ENCODE peak calls at places on chromosomes 4 and X, in ten cellular contexts. X is RWPE1, P is smooth muscle cell of the brain vasculature, D is H9, T is amniotic epithelial cell, W is HFFc6, V is MM.1S, J is kidney epithelial cell, K is dermis blood vessel endothelial cell, C is NCI-H345. U is an unnamed sample.

GRCh38 chrX:19571708-19572107 is 56.4 kb upstream of the MAP3K15 start:
- DNase-seq in X (no peak), P (no peak), D (no peak), T (no peak), W (no peak), V (peak), J (no peak), K (no peak), C (no peak), U (no peak)

GRCh38 chr4:139735381-139736256 is 70.0 kb downstream of the MGST2 start:
- DNase-seq in X (no peak), P (no peak), D (peak), T (peak), W (no peak), V (no peak), J (no peak), K (peak), C (no peak), U (peak)

GRCh38 chr4:127486248-127486647 is 146.5 kb upstream of the INTU start:
- DNase-seq in X (no peak), P (no peak), D (no peak), T (no peak), W (no peak), V (no peak), J (no peak), K (no peak), C (no peak), U (no peak)

GRCh38 chrX:31099536-31100090 is 27.8 kb upstream of the FTHL17 start:
- DNase-seq in X (no peak), P (no peak), D (no peak), T (peak), W (no peak), V (no peak), J (no peak), K (peak), C (no peak), U (no peak)

GRCh38 chr4:132955146-132955545 is 193.9 kb upstream of the PCDH10 start:
- DNase-seq in X (no peak), P (no peak), D (no peak), T (no peak), W (no peak), V (no peak), J (no peak), K (no peak), C (no peak), U (no peak)

GRCh38 chrX:19625612-19626011 is 110.3 kb upstream of the MAP3K15 start:
- DNase-seq in X (peak), P (no peak), D (no peak), T (no peak), W (no peak), V (no peak), J (no peak), K (peak), C (no peak), U (no peak)

GRCh38 chr4:176030391-176030790 is 35.2 kb upstream of the WDR17 start:
- DNase-seq in X (no peak), P (no peak), D (no peak), T (no peak), W (no peak), V (no peak), J (no peak), K (no peak), C (no peak), U (no peak)

GRCh38 chr4:52861879-52862604 is at the start of gene RASL11B:
- DNase-seq in X (peak), P (peak), D (peak), T (peak), W (peak), V (peak), J (no peak), K (peak), C (peak), U (peak)

GRCh38 chr4:103199009-103199408 is 866 bp upstream of the CENPE start:
- DNase-seq in X (no peak), P (no peak), D (no peak), T (no peak), W (no peak), V (no peak), J (no peak), K (no peak), C (no peak), U (no peak)

GRCh38 chr4:38266616-38267015 is 306.4 kb downstream of the PTTG2 start:
- DNase-seq in X (no peak), P (no peak), D (no peak), T (no peak), W (peak), V (no peak), J (peak), K (peak), C (no peak), U (no peak)

GRCh38 chr4:118034061-118034785 is at the start of gene NDST3:
- DNase-seq in X (peak), P (peak), D (peak), T (peak), W (peak), V (peak), J (peak), K (peak), C (peak), U (peak)

GRCh38 chr4:17811078-17811603 is 362 bp downstream of the NCAPG start:
- DNase-seq in X (peak), P (no peak), D (no peak), T (no peak), W (no peak), V (peak), J (no peak), K (no peak), C (no peak), U (no peak)

GRCh38 chr4:103050736-103051436 is 25.7 kb downstream of the SLC9B2 start:
- DNase-seq in X (no peak), P (no peak), D (no peak), T (no peak), W (no peak), V (no peak), J (no peak), K (no peak), C (no peak), U (no peak)

GRCh38 chrX:69107231-69107739 is 58.0 kb downstream of the PJA1 start:
- DNase-seq in X (no peak), P (no peak), D (peak), T (peak), W (no peak), V (no peak), J (no peak), K (no peak), C (no peak), U (no peak)

GRCh38 chr4:139419388-139419914 is 34.5 kb upstream of the RAB33B start:
- DNase-seq in X (peak), P (no peak), D (no peak), T (peak), W (peak), V (peak), J (peak), K (peak), C (no peak), U (no peak)

GRCh38 chr4:100257567-100257966 is 67.3 kb upstream of the DDIT4L start:
- DNase-seq in X (no peak), P (no peak), D (peak), T (no peak), W (no peak), V (no peak), J (no peak), K (no peak), C (no peak), U (no peak)

GRCh38 chrX:39709364-39709763 is 388.4 kb downstream of the BCOR start:
- DNase-seq in X (no peak), P (no peak), D (no peak), T (no peak), W (no peak), V (no peak), J (no peak), K (no peak), C (no peak), U (no peak)

GRCh38 chrX:866441-866990 is 235.9 kb downstream of the SHOX start:
- DNase-seq in X (no peak), P (no peak), D (no peak), T (no peak), W (no peak), V (no peak), J (no peak), K (no peak), C (no peak), U (no peak)

GRCh38 chr4:154010377-154010776 is 221.5 kb upstream of the SFRP2 start:
- DNase-seq in X (no peak), P (no peak), D (no peak), T (no peak), W (no peak), V (no peak), J (no peak), K (no peak), C (no peak), U (no peak)

GRCh38 chr4:38982356-38983095 is 49.7 kb downstream of the TMEM156 start:
- DNase-seq in X (no peak), P (no peak), D (no peak), T (peak), W (no peak), V (no peak), J (no peak), K (no peak), C (no peak), U (no peak)

GRCh38 chr4:6763330-6763851 is 19.1 kb upstream of the KIAA0232 start:
- DNase-seq in X (peak), P (no peak), D (no peak), T (no peak), W (no peak), V (no peak), J (no peak), K (no peak), C (no peak), U (peak)